ENCODE peak calls at places on chromosomes 6 and 20, in seven cellular contexts. P, I, Q, J, M, E and C are unnamed samples.

GRCh38 chr6:136772685-136773472 is 19.4 kb downstream of the MAP3K5 start:
- DNase-seq in E (no peak), M (no peak), Q (peak), J (no peak), P (no peak), I (peak), C (peak)

GRCh38 chr20:58020656-58021454 is 207.6 kb downstream of the ANKRD60 start:
- DNase-seq in I (no peak), E (no peak), J (no peak), P (peak), Q (no peak), M (no peak), C (no peak)

GRCh38 chr6:166490671-166491500 is 95.6 kb downstream of the RAMACL start:
- DNase-seq in P (no peak), Q (no peak), M (peak), E (peak), I (no peak), J (no peak), C (no peak)

GRCh38 chr6:116268589-116269293 is 11.0 kb downstream of the TSPYL1 start:
- DNase-seq in Q (no peak), J (peak), P (no peak), I (peak), E (no peak), M (peak), C (peak)

GRCh38 chr6:10421508-10422281 is 6.8 kb upstream of the TFAP2A start:
- DNase-seq in M (no peak), P (no peak), J (no peak), Q (no peak), I (no peak), E (peak), C (no peak)

GRCh38 chr6:161242779-161243693 is 30.8 kb downstream of the AGPAT4 start:
- DNase-seq in P (no peak), I (no peak), J (no peak), E (no peak), Q (no peak), M (peak), C (no peak)

GRCh38 chr20:48332555-48332954 is 495.2 kb downstream of the PREX1 start:
- DNase-seq in I (no peak), M (no peak), J (no peak), Q (no peak), P (no peak), E (no peak), C (no peak)

GRCh38 chr6:156598316-156598715 is 178.9 kb upstream of the ARID1B start:
- DNase-seq in P (no peak), Q (no peak), J (no peak), E (no peak), I (no peak), M (no peak), C (no peak)

GRCh38 chr6:108895591-108895990 is 47.4 kb downstream of the ARMC2 start:
- DNase-seq in J (no peak), P (no peak), I (no peak), M (peak), E (no peak), Q (no peak), C (no peak)

GRCh38 chr20:53609501-53610445 is 16.1 kb upstream of the ZNF217 start:
- DNase-seq in M (peak), E (peak), J (peak), I (peak), Q (no peak), P (no peak), C (no peak)

GRCh38 chr6:5412663-5413062 is 151.3 kb downstream of the FARS2 start:
- DNase-seq in J (no peak), Q (no peak), P (no peak), M (no peak), E (no peak), I (no peak), C (no peak)

GRCh38 chr6:68506911-68507310 is 128.2 kb upstream of the ADGRB3 start:
- DNase-seq in J (no peak), P (no peak), E (no peak), M (no peak), Q (no peak), I (no peak), C (no peak)

GRCh38 chr6:128280066-128280465 is 240.3 kb downstream of the PTPRK start:
- DNase-seq in P (no peak), M (no peak), J (no peak), Q (no peak), E (no peak), I (no peak), C (no peak)

GRCh38 chr6:7058250-7058923 is 49.4 kb upstream of the RREB1 start:
- DNase-seq in M (peak), P (peak), J (peak), E (no peak), I (no peak), Q (no peak), C (no peak)

GRCh38 chr20:51528263-51529026 is 14.1 kb downstream of the NFATC2 start:
- DNase-seq in M (no peak), I (peak), Q (no peak), P (no peak), J (no peak), E (no peak), C (no peak)

GRCh38 chr6:79077680-79078056 is 386 bp downstream of the PHIP start:
- DNase-seq in J (peak), Q (no peak), M (no peak), P (no peak), E (no peak), I (no peak), C (peak)

GRCh38 chr6:52407467-52407866 is 12.7 kb upstream of the EFHC1 start:
- DNase-seq in J (peak), P (no peak), E (no peak), M (peak), Q (no peak), I (peak), C (peak)

GRCh38 chr6:71139249-71139648 is 149.4 kb upstream of the OGFRL1 start:
- DNase-seq in E (no peak), P (no peak), I (peak), J (no peak), Q (no peak), M (peak), C (no peak)

GRCh38 chr6:157200611-157201010 is 122.7 kb downstream of the TMEM242 start:
- DNase-seq in E (no peak), Q (no peak), I (no peak), J (no peak), M (no peak), P (no peak), C (no peak)

GRCh38 chr6:78243519-78243918 is 590.7 kb downstream of the MEI4 start:
- DNase-seq in I (no peak), J (no peak), E (no peak), P (no peak), M (peak), Q (no peak), C (no peak)

GRCh38 chr6:71478834-71479541 is 190.4 kb downstream of the OGFRL1 start:
- DNase-seq in M (peak), Q (no peak), I (no peak), J (no peak), E (no peak), P (no peak), C (no peak)

GRCh38 chr6:3294921-3295871 is 36.4 kb downstream of the PSMG4 start:
- DNase-seq in J (no peak), M (no peak), P (no peak), E (peak), I (no peak), Q (peak), C (no peak)

GRCh38 chr6:170286246-170286933 is 4.5 kb downstream of the DLL1 start:
- DNase-seq in E (no peak), M (no peak), Q (no peak), J (no peak), P (peak), I (no peak), C (no peak)

GRCh38 chr20:62330576-62331317 is 27.9 kb downstream of the ADRM1 start:
- DNase-seq in Q (no peak), I (no peak), J (no peak), P (no peak), M (no peak), E (no peak), C (no peak)

GRCh38 chr6:166601956-166602355 is 15.5 kb upstream of the RAMACL start:
- DNase-seq in E (no peak), I (no peak), J (no peak), P (no peak), Q (no peak), M (no peak), C (no peak)

GRCh38 chr6:451847-452246 is 60.3 kb downstream of the IRF4 start:
- DNase-seq in Q (no peak), J (no peak), P (no peak), E (no peak), M (no peak), I (no peak), C (no peak)

GRCh38 chr20:45377191-45377775 is 842 bp downstream of the TP53TG5 start:
- DNase-seq in Q (no peak), P (no peak), J (no peak), M (no peak), E (no peak), I (no peak), C (no peak)

GRCh38 chr6:142975272-142975805 is 30.4 kb upstream of the HIVEP2 start:
- DNase-seq in J (no peak), P (no peak), I (no peak), M (no peak), E (no peak), Q (no peak), C (no peak)

GRCh38 chr20:46458891-46459750 is 52.7 kb upstream of the ELMO2 start:
- DNase-seq in J (no peak), I (no peak), E (peak), P (no peak), Q (no peak), M (no peak), C (no peak)

GRCh38 chr6:25279748-25280616 is 808 bp downstream of the CARMIL1 start:
- DNase-seq in J (peak), Q (peak), E (peak), M (no peak), P (no peak), I (peak), C (peak)

GRCh38 chr6:37182736-37183590 is 13.0 kb downstream of the PIM1 start:
- DNase-seq in Q (no peak), M (no peak), E (no peak), J (no peak), I (peak), P (peak), C (peak)

GRCh38 chr6:74606488-74607135 is 599.2 kb downstream of the COL12A1 start:
- DNase-seq in I (no peak), E (no peak), Q (peak), P (peak), J (peak), M (peak), C (no peak)

GRCh38 chr6:154969796-154970195 is 25.3 kb upstream of the TIAM2 start:
- DNase-seq in P (no peak), M (no peak), E (no peak), Q (no peak), J (no peak), I (no peak), C (no peak)

GRCh38 chr6:160306284-160306683 is 41.9 kb upstream of the SLC22A3 start:
- DNase-seq in E (no peak), Q (no peak), M (no peak), I (no peak), J (no peak), P (no peak), C (no peak)

GRCh38 chr6:30793521-30794194 is 49.3 kb upstream of the IER3 start:
- DNase-seq in M (peak), I (peak), J (no peak), P (no peak), Q (no peak), E (no peak), C (peak)

GRCh38 chr6:52598824-52599190 is 21.9 kb upstream of the TRAM2 start:
- DNase-seq in P (no peak), J (no peak), E (no peak), I (peak), Q (no peak), M (no peak), C (no peak)

GRCh38 chr6:46983007-46983411 is 59.1 kb downstream of the ADGRF1 start:
- DNase-seq in J (peak), Q (no peak), I (no peak), P (no peak), M (no peak), E (no peak), C (no peak)

GRCh38 chr20:13200767-13201500 is 20.1 kb upstream of the ISM1 start:
- DNase-seq in J (no peak), E (no peak), M (no peak), P (no peak), I (no peak), Q (no peak), C (no peak)

GRCh38 chr20:13202553-13202952 is 18.5 kb upstream of the ISM1 start:
- DNase-seq in I (no peak), M (no peak), P (no peak), Q (no peak), J (no peak), E (no peak), C (no peak)

DNA sequence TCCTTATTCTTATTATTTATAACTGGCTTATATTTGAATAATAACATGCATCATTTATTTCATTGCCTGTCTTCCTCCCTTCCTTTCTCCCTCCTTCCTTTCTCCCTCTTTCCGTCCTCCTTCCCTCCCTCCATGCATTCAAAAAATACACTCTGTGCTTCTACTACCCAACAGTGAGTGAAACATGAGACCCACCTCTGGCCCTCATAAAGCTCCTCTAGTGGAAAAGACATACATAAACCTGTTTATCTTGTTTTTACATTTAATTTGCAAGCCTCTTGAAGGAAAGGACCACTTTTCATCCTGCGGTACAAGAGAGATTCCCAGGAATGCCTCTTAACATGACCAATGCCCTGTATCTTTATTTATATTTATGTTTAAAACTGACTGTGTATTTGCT is 21.8 kb upstream of the ISM1 start:
- DNase-seq in P (no peak), M (no peak), I (no peak), E (no peak), Q (no peak), J (no peak), C (no peak)
- TF ChIP-seq CTCF in P (no peak), M (no peak), I (no peak), E (no peak), Q (no peak), J (no peak), C (no peak)

DNA sequence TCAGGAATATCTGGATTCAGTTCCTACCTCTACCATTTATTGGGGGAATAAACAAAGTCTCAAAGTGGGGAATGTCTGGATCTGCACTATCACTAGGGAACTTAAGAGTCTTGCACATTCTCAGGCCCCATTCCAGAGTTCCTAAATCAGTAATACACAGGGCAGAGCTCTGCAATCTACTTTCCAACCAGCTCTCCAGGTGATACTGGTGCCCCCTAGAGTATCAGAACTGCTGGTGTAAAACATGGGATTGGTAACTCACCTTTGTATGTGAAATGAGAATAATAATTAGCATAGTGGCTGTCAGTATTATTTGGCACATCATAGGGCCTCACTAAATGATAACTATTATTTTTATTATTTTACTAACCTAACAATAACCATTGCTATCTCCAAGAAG is 278.8 kb upstream of the IMPG1 start:
- DNase-seq in M (no peak), P (no peak), J (no peak), I (peak), Q (no peak), E (no peak), C (no peak)
- TF ChIP-seq CTCF in M (no peak), P (no peak), J (no peak), I (peak), Q (no peak), E (no peak), C (peak)

GRCh38 chr6:27650620-27651370 is 177.9 kb upstream of the ZNF184 start:
- DNase-seq in E (peak), J (no peak), I (peak), P (no peak), M (peak), Q (no peak), C (peak)
- TF ChIP-seq CTCF in E (peak), J (no peak), I (peak), P (no peak), M (peak), Q (no peak), C (no peak)

GRCh38 chr20:38239406-38239805 is 21.1 kb downstream of the KIAA1755 start:
- DNase-seq in J (no peak), I (no peak), M (no peak), P (no peak), Q (no peak), E (no peak), C (no peak)

GRCh38 chr20:38241201-38241600 is 19.3 kb downstream of the KIAA1755 start:
- DNase-seq in P (no peak), I (no peak), M (no peak), J (no peak), E (no peak), Q (no peak), C (no peak)

GRCh38 chr20:38243617-38244016 is 16.9 kb downstream of the KIAA1755 start:
- DNase-seq in Q (no peak), M (no peak), P (no peak), I (no peak), J (no peak), E (no peak), C (no peak)

GRCh38 chr20:38245753-38246152 is 14.8 kb downstream of the KIAA1755 start:
- DNase-seq in Q (peak), J (no peak), I (no peak), M (no peak), P (peak), E (no peak), C (no peak)

DNA sequence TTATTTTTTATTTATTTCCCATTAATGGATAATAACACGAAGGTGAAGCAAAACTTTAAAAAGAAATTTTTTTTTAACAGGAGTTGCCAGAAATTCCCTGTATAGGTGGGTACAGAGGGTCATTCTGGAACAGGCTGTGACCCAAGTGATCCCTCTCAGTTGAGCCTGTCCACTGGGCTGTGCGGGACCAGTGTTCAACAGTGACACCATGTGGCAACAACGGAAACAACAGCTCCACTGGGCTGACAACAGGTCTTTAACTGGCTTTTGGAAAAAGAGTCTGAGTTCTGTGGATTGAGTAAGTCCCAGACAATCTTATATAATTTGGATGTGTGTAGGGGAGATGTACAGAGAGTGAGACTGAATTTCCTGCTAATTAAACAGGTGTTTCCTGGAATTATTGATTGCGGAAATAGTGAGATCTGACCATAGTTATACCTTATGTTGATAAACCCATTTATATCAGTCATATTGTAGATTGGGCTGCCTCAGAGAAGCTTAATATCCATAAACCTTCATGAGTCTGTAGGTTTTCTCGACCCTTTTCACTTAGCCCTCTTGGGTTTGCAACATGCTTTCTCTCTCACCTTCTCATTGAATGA is 17.6 kb downstream of the KIAA1755 start:
- DNase-seq in E (no peak), Q (no peak), I (peak), J (no peak), P (no peak), M (peak), C (no peak)
- TF ChIP-seq CTCF in E (peak), Q (no peak), I (peak), J (peak), P (no peak), M (peak), C (no peak)

GRCh38 chr6:95352064-95352463 is 225.3 kb upstream of the MANEA start:
- DNase-seq in I (no peak), E (no peak), M (peak), P (no peak), Q (no peak), J (no peak), C (no peak)
- TF ChIP-seq CTCF in I (no peak), E (no peak), M (peak), P (no peak), Q (no peak), J (no peak), C (no peak)

GRCh38 chr6:139230421-139230840 is 61.4 kb downstream of the TXLNB start:
- DNase-seq in Q (no peak), E (no peak), J (no peak), M (peak), P (no peak), I (peak), C (no peak)
- TF ChIP-seq CTCF in Q (no peak), E (no peak), J (no peak), M (peak), P (no peak), I (peak), C (no peak)

GRCh38 chr6:39302669-39303424 is 11.4 kb downstream of the KCNK17 start:
- DNase-seq in I (peak), Q (peak), M (peak), P (peak), E (peak), J (peak), C (peak)

GRCh38 chr6:39304951-39305350 is 9.3 kb downstream of the KCNK17 start:
- DNase-seq in E (no peak), P (no peak), I (no peak), M (no peak), J (no peak), Q (no peak), C (no peak)

GRCh38 chr6:39301606-39302005 is 12.6 kb downstream of the KCNK17 start:
- DNase-seq in Q (no peak), M (no peak), E (peak), I (peak), J (no peak), P (no peak), C (no peak)

GRCh38 chr6:39302011-39302410 is 12.2 kb downstream of the KCNK17 start:
- DNase-seq in E (no peak), J (no peak), P (no peak), Q (no peak), I (no peak), M (no peak), C (no peak)

DNA sequence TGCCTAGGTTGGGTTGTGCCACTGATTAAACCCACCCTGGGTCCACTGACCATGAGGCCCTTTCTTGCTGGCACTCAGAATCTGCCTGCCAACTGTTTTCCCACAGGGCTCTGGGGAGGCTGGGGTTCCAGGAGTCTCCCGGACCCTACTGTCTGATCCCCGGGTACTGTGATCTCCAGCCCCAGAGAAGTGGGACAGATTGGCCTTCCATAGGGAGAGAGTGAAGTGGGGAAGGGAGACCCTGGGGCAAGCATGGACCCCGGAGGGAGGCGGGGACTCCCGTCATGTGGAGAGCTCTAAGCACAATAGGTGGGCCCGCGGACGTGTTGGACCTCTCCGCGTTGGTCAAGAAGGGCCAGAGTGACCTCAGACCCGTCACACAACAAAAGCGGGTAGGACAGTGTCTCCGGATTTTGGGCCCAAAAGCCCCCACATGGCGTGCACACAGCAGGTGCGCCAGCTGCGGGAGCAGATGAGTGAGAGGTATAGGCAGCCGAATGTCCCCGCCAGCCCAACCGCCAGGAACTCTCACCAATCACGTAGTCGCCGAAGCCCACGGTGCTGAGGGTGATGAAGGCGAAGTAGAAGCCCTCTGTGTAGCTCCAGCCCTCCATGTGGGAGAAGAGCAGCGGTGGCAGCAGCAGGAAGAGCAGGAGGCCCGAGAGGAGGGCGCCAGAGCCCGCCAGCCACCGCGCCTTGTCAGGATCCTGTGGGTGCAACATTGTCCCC is 10.6 kb downstream of the KCNK17 start:
- DNase-seq in M (no peak), I (no peak), P (no peak), Q (no peak), E (no peak), J (no peak), C (no peak)
- TF ChIP-seq CTCF in M (no peak), I (no peak), P (no peak), Q (no peak), E (peak), J (no peak), C (no peak)

GRCh38 chr6:93454533-93454932 is 35.2 kb upstream of the EPHA7 start:
- DNase-seq in M (no peak), E (no peak), I (no peak), P (no peak), J (no peak), Q (no peak), C (no peak)
- TF ChIP-seq CTCF in M (no peak), E (no peak), I (no peak), P (no peak), J (no peak), Q (no peak), C (no peak)